ENCODE peak calls at places on chromosomes 16 and 17, in five cellular contexts. B is CD4-positive, alpha-beta T cell; T is stimulated activated naive CD8-positive, alpha-beta T cell treated with anti-CD3 and anti-CD28 coated beads, Interleukin-15, Interleukin-2, amounts not matched to agents 100 U/mL and 50 U/mL, for 24 hours; C is transverse colon; P is astrocyte of the hippocampus. J is an unnamed sample.

GRCh38 chr16:727291-727977 is 528 bp downstream of the HAGHL start:
- DNase-seq in B (peak; percentile 30), T (peak; percentile 44), C (peak; percentile 36), P (no peak), J (no peak)

GRCh38 chr17:7238418-7239090 is 703 bp downstream of the PHF23 start:
- DNase-seq in B (peak; percentile 27), T (peak; percentile 44), C (no peak), P (peak; percentile 58), J (peak; percentile 73)

GRCh38 chr17:81917565-81918332 is at the start of gene SIRT7:
- DNase-seq in B (peak; percentile 79), T (peak; percentile 86), C (peak; percentile 83), P (peak; percentile 89), J (peak; percentile 79)

GRCh38 chr17:40325156-40326013 is 16.4 kb downstream of the RARA start:
- DNase-seq in B (no peak), T (peak; percentile 48), C (no peak), P (no peak), J (peak; percentile 48)

GRCh38 chr17:8909621-8910292 is 42.3 kb upstream of the PIK3R6 start:
- DNase-seq in B (no peak), T (no peak), C (no peak), P (no peak), J (no peak)

GRCh38 chr16:2846511-2847310 is 11.3 kb downstream of the PRSS22 start:
- DNase-seq in B (no peak), T (no peak), C (no peak), P (peak; percentile 66), J (no peak)

GRCh38 chr17:21119247-21119944 is 7.4 kb upstream of the DHRS7B start:
- DNase-seq in B (peak; percentile 65), T (peak; percentile 71), C (peak; percentile 74), P (peak; percentile 78), J (peak; percentile 73)

GRCh38 chr17:75909812-75910274 is 5.2 kb upstream of the MRPL38 start:
- DNase-seq in B (no peak), T (no peak), C (no peak), P (no peak), J (no peak)

GRCh38 chr16:21283521-21284289 is 5.6 kb upstream of the CRYM start:
- DNase-seq in B (no peak), T (peak; percentile 27), C (peak; percentile 56), P (peak; percentile 64), J (peak; percentile 50)

GRCh38 chr17:64466019-64466735 is 17.3 kb downstream of the MILR1 start:
- DNase-seq in B (no peak), T (no peak), C (no peak), P (no peak), J (no peak)

GRCh38 chr16:23528635-23529016 is 18.3 kb upstream of the GGA2 start:
- DNase-seq in B (no peak), T (no peak), C (no peak), P (no peak), J (no peak)

GRCh38 chr16:58026139-58026704 is 668 bp downstream of the MMP15 start:
- DNase-seq in B (no peak), T (peak; percentile 15), C (peak; percentile 52), P (peak; percentile 76), J (peak; percentile 73)

GRCh38 chr16:48250520-48251278 is 3.4 kb upstream of the ABCC11 start:
- DNase-seq in B (no peak), T (no peak), C (no peak), P (no peak), J (no peak)

GRCh38 chr16:78499399-78499798 is 399.9 kb downstream of the WWOX start:
- DNase-seq in B (no peak), T (no peak), C (no peak), P (no peak), J (no peak)

GRCh38 chr16:30434852-30435251 is 5.0 kb upstream of the DCTPP1 start:
- DNase-seq in B (no peak), T (peak; percentile 78), C (no peak), P (no peak), J (no peak)

GRCh38 chr16:26795184-26795583 is 271.5 kb upstream of the C16orf82 start:
- DNase-seq in B (no peak), T (peak; percentile 12), C (no peak), P (no peak), J (no peak)

GRCh38 chr17:50114401-50114800 is 15.6 kb downstream of the SAMD14 start:
- DNase-seq in B (no peak), T (no peak), C (no peak), P (no peak), J (no peak)

GRCh38 chr17:61926831-61927210 is 961 bp downstream of the INTS2 start:
- DNase-seq in B (no peak), T (no peak), C (no peak), P (no peak), J (no peak)

GRCh38 chr16:47477680-47478079 is 16.5 kb downstream of the PHKB start:
- DNase-seq in B (no peak), T (no peak), C (no peak), P (no peak), J (no peak)

GRCh38 chr16:88815901-88816589 is 4.3 kb upstream of the APRT start:
- DNase-seq in B (peak; percentile 46), T (peak; percentile 77), C (peak; percentile 61), P (peak; percentile 52), J (peak; percentile 73)

GRCh38 chr17:7404737-7405412 is 978 bp upstream of the TMEM256 start:
- DNase-seq in B (peak; percentile 60), T (peak; percentile 73), C (no peak), P (no peak), J (peak; percentile 77)

GRCh38 chr16:48321307-48322036 is 63.7 kb downstream of the SIAH1 start:
- DNase-seq in B (no peak), T (no peak), C (no peak), P (peak; percentile 25), J (no peak)

GRCh38 chr17:80940171-80941123 is 51.2 kb upstream of the CHMP6 start:
- DNase-seq in B (no peak), T (no peak), C (no peak), P (no peak), J (no peak)

GRCh38 chr17:33196883-33197282 is 96.2 kb downstream of the ASIC2 start:
- DNase-seq in B (no peak), T (no peak), C (no peak), P (no peak), J (no peak)

GRCh38 chr17:28705728-28706334 is 5.9 kb downstream of the PROCA1 start:
- DNase-seq in B (no peak), T (no peak), C (no peak), P (no peak), J (no peak)

GRCh38 chr16:87229230-87230192 is 87.7 kb downstream of the C16orf95 start:
- DNase-seq in B (no peak), T (no peak), C (no peak), P (no peak), J (no peak)

J was measured in mucosa of descending colon.